ENCODE peak calls at places on chromosomes 11 and 22, in nine cellular contexts. E is T-helper 9 cell; T is NCI-H146; A is left cardiac atrium; K is Calu3; U is stimulated activated CD4-positive, alpha-beta T cell treated with anti-CD3 and anti-CD28 coated beads, TNF-alpha, amount 100 ng/mL, for 24 hours; L is AG09319; S is kidney; N is HCEC 1CT. Q is an unnamed sample.

GRCh38 chr22:37229805-37230672 is 14.0 kb downstream of the RAC2 start:
- DNase-seq in E (peak), T (no peak), A (no peak), K (no peak), U (peak), L (no peak), S (peak), N (peak), Q (peak)

GRCh38 chr11:75462117-75462653 is 29.2 kb upstream of the KLHL35 start:
- DNase-seq in E (no peak), T (no peak), A (no peak), K (no peak), U (no peak), L (no peak), S (peak), N (no peak), Q (no peak)

GRCh38 chr11:47155914-47156313 is 20.8 kb downstream of the ARFGAP2 start:
- DNase-seq in E (no peak), T (no peak), A (no peak), K (no peak), U (no peak), L (no peak), S (no peak), N (no peak), Q (no peak)

GRCh38 chr11:46125284-46125683 is 4.0 kb upstream of the PHF21A start:
- DNase-seq in E (no peak), T (no peak), A (no peak), K (no peak), U (no peak), L (no peak), S (no peak), N (no peak), Q (no peak)

GRCh38 chr22:22486132-22486899 is 22.2 kb downstream of the ZNF280B start:
- DNase-seq in E (no peak), T (no peak), A (no peak), K (no peak), U (no peak), L (no peak), S (no peak), N (no peak), Q (no peak)

GRCh38 chr22:36425977-36426523 is 38.3 kb upstream of the MYH9 start:
- DNase-seq in E (no peak), T (peak), A (peak), K (no peak), U (no peak), L (no peak), S (peak), N (peak), Q (peak)

GRCh38 chr11:6251120-6251733 is 8.4 kb upstream of the CCKBR start:
- DNase-seq in E (peak), T (peak), A (peak), K (peak), U (peak), L (peak), S (peak), N (peak), Q (peak)

GRCh38 chr11:70468256-70469230 is 70.2 kb downstream of the CTTN start:
- DNase-seq in E (no peak), T (no peak), A (no peak), K (no peak), U (no peak), L (no peak), S (no peak), N (no peak), Q (no peak)

GRCh38 chr22:49930596-49931412 is 12.4 kb downstream of the CRELD2 start:
- DNase-seq in E (no peak), T (peak), A (peak), K (peak), U (peak), L (no peak), S (peak), N (peak), Q (peak)

GRCh38 chr11:65615950-65616574 is 486 bp downstream of the PCNX3 start:
- DNase-seq in E (no peak), T (peak), A (peak), K (peak), U (peak), L (no peak), S (no peak), N (no peak), Q (peak)

GRCh38 chr11:72637198-72637597 is 37.0 kb downstream of the PDE2A start:
- DNase-seq in E (no peak), T (peak), A (no peak), K (no peak), U (no peak), L (no peak), S (no peak), N (no peak), Q (no peak)

GRCh38 chr11:72573380-72573949 is 100.8 kb downstream of the PDE2A start:
- DNase-seq in E (no peak), T (peak), A (no peak), K (peak), U (no peak), L (no peak), S (no peak), N (peak), Q (peak)

GRCh38 chr11:56716379-56716854 is 17.5 kb downstream of the OR9G1 start:
- DNase-seq in E (no peak), T (no peak), A (no peak), K (no peak), U (no peak), L (no peak), S (no peak), N (no peak), Q (no peak)

GRCh38 chr11:34791725-34792124 is 124.5 kb downstream of the APIP start:
- DNase-seq in E (no peak), T (peak), A (no peak), K (no peak), U (no peak), L (no peak), S (no peak), N (no peak), Q (no peak)

GRCh38 chr11:18632841-18633240 is 1.3 kb downstream of the SPTY2D1 start:
- DNase-seq in E (no peak), T (no peak), A (no peak), K (no peak), U (no peak), L (no peak), S (no peak), N (no peak), Q (no peak)

GRCh38 chr11:12167098-12167999 is 57.0 kb downstream of the MICAL2 start:
- DNase-seq in E (no peak), T (peak), A (no peak), K (peak), U (peak), L (no peak), S (no peak), N (peak), Q (no peak)

GRCh38 chr22:46122511-46122971 is 27.8 kb upstream of the PPARA start:
- DNase-seq in E (peak), T (peak), A (peak), K (peak), U (peak), L (no peak), S (peak), N (peak), Q (peak)

GRCh38 chr22:27987557-27987956 is 68.5 kb upstream of the PITPNB start:
- DNase-seq in E (no peak), T (no peak), A (no peak), K (no peak), U (no peak), L (no peak), S (no peak), N (peak), Q (no peak)

GRCh38 chr11:75602916-75603315 is 40.9 kb downstream of the SERPINH1 start:
- DNase-seq in E (no peak), T (no peak), A (no peak), K (no peak), U (no peak), L (no peak), S (no peak), N (no peak), Q (no peak)

GRCh38 chr11:27604416-27604815 is 95.8 kb downstream of the BDNF start:
- DNase-seq in E (no peak), T (no peak), A (no peak), K (no peak), U (no peak), L (no peak), S (no peak), N (no peak), Q (no peak)

GRCh38 chr11:7524831-7525230 is 11.0 kb downstream of the PPFIBP2 start:
- DNase-seq in E (no peak), T (no peak), A (no peak), K (no peak), U (no peak), L (no peak), S (no peak), N (no peak), Q (no peak)

GRCh38 chr11:130652671-130653335 is 204.4 kb downstream of the ADAMTS15 start:
- DNase-seq in E (no peak), T (no peak), A (peak), K (no peak), U (no peak), L (peak), S (no peak), N (peak), Q (peak)

GRCh38 chr22:47602732-47603131 is 840.3 kb downstream of the TBC1D22A start:
- DNase-seq in E (no peak), T (no peak), A (no peak), K (no peak), U (no peak), L (no peak), S (no peak), N (no peak), Q (no peak)

GRCh38 chr22:36409911-36410756 is 22.4 kb upstream of the MYH9 start:
- DNase-seq in E (peak), T (peak), A (peak), K (peak), U (peak), L (no peak), S (peak), N (no peak), Q (peak)

GRCh38 chr22:49203863-49204598 is 623.6 kb downstream of the BRD1 start:
- DNase-seq in E (no peak), T (no peak), A (no peak), K (no peak), U (no peak), L (no peak), S (peak), N (no peak), Q (no peak)

GRCh38 chr11:119518746-119519382 is 95.9 kb upstream of the THY1 start:
- DNase-seq in E (no peak), T (peak), A (no peak), K (no peak), U (peak), L (no peak), S (peak), N (no peak), Q (no peak)

GRCh38 chr11:126514061-126514713 is 158.7 kb downstream of the ST3GAL4 start:
- DNase-seq in E (no peak), T (no peak), A (no peak), K (no peak), U (no peak), L (no peak), S (no peak), N (no peak), Q (no peak)

GRCh38 chr22:46761017-46761416 is 1.4 kb upstream of the TBC1D22A start:
- DNase-seq in E (no peak), T (no peak), A (no peak), K (no peak), U (no peak), L (no peak), S (no peak), N (no peak), Q (no peak)

GRCh38 chr11:67266424-67267187 is at the start of gene GRK2:
- DNase-seq in E (no peak), T (peak), A (peak), K (peak), U (no peak), L (no peak), S (peak), N (peak), Q (peak)

GRCh38 chr11:15770798-15771414 is 585.4 kb downstream of the SOX6 start:
- DNase-seq in E (no peak), T (peak), A (peak), K (peak), U (peak), L (no peak), S (no peak), N (peak), Q (peak)

GRCh38 chr11:73652046-73652730 is 5.8 kb downstream of the PLEKHB1 start:
- DNase-seq in E (no peak), T (peak), A (no peak), K (peak), U (no peak), L (no peak), S (no peak), N (no peak), Q (no peak)

GRCh38 chr22:28930357-28931007 is 47.1 kb downstream of the ZNRF3 start:
- DNase-seq in E (no peak), T (no peak), A (no peak), K (no peak), U (no peak), L (peak), S (no peak), N (no peak), Q (no peak)